ENCODE peak calls at places on chromosome 22, in seven cellular contexts. P is activated CD8-positive, alpha-beta memory T cell treated with anti-CD3 and anti-CD28 coated beads for 4 hours; A is T-helper 1 cell; R is NCI-H2029; C is GM19239; M is DMS79 treated with DMSO at 0.1 percent for 48 hours; I is RKO. L is an unnamed sample.

GRCh38 chr22:43996170-43996980 is 27.7 kb upstream of the PARVB start:
- DNase-seq in A (peak), R (no peak), C (peak), I (no peak), M (no peak), P (peak), L (no peak)

GRCh38 chr22:50609599-50609998 is 9.0 kb downstream of the MAPK8IP2 start:
- DNase-seq in P (no peak), M (no peak), R (no peak), A (no peak), C (no peak), I (no peak), L (no peak)

GRCh38 chr22:43272869-43273318 is 70.3 kb downstream of the SCUBE1 start:
- DNase-seq in M (no peak), I (no peak), P (no peak), A (no peak), C (no peak), R (no peak), L (no peak)

GRCh38 chr22:48253573-48253972 is 1491.1 kb downstream of the TBC1D22A start:
- DNase-seq in R (no peak), I (no peak), A (no peak), C (no peak), M (peak), P (no peak), L (no peak)

GRCh38 chr22:48418831-48419230 is 1408.8 kb downstream of the BRD1 start:
- DNase-seq in C (no peak), A (no peak), I (no peak), P (no peak), R (no peak), M (no peak), L (no peak)

GRCh38 chr22:25930710-25931353 is 188.8 kb downstream of the MYO18B start:
- DNase-seq in A (no peak), C (no peak), I (no peak), P (no peak), R (peak), M (no peak), L (no peak)

GRCh38 chr22:18031670-18032454 is 7.5 kb upstream of the MICAL3 start:
- DNase-seq in A (no peak), P (no peak), M (no peak), C (no peak), I (peak), R (peak), L (peak)

GRCh38 chr22:28795932-28796856 is 4.2 kb downstream of the XBP1 start:
- DNase-seq in P (no peak), I (no peak), M (peak), R (no peak), A (no peak), C (no peak), L (no peak)

GRCh38 chr22:20187777-20188566 is 37.1 kb upstream of the CCDC188 start:
- DNase-seq in M (no peak), I (no peak), R (no peak), A (no peak), P (no peak), C (no peak), L (no peak)

GRCh38 chr22:19655399-19655798 is 58.9 kb upstream of the SEPTIN5 start:
- DNase-seq in P (no peak), R (no peak), M (no peak), A (no peak), C (no peak), I (no peak), L (no peak)

GRCh38 chr22:39658367-39658766 is 87.8 kb downstream of the CACNA1I start:
- DNase-seq in A (no peak), C (no peak), R (no peak), I (no peak), P (no peak), M (no peak), L (no peak)

GRCh38 chr22:23305922-23306374 is 125.6 kb downstream of the BCR start:
- DNase-seq in I (no peak), M (peak), A (no peak), C (no peak), P (no peak), R (peak), L (no peak)

GRCh38 chr22:31604137-31604705 is 57.8 kb downstream of the PISD start:
- DNase-seq in C (no peak), R (peak), I (no peak), A (no peak), M (peak), P (no peak), L (no peak)

GRCh38 chr22:34115722-34116121 is 195.4 kb upstream of the LARGE1 start:
- DNase-seq in R (no peak), A (no peak), M (no peak), I (no peak), C (no peak), P (no peak), L (no peak)

GRCh38 chr22:33674357-33674756 is 245.9 kb downstream of the LARGE1 start:
- DNase-seq in R (no peak), A (no peak), M (no peak), P (no peak), C (no peak), I (no peak), L (no peak)